ENCODE peak calls at places on chromosomes 4 and X, in ten cellular contexts. One of them, this sample, is unnamed.

GRCh38 chr4:125388653-125389052 is 73.9 kb downstream of the FAT4 start:
- DNase-seq in tibial nerve: no peak
- DNase-seq in body of pancreas: no peak
- DNase-seq in mesenchymal stem cell: peak; percentile 23
- DNase-seq in GM23338: no peak
- DNase-seq in BE2C: no peak
- DNase-seq in CD4-positive, CD25-positive, alpha-beta regulatory T cell: no peak
- DNase-seq in upper lobe of left lung: no peak
- DNase-seq in ovary: no peak
- DNase-seq in endothelial cell of umbilical vein: peak; percentile 82
- DNase-seq in this sample: no peak

GRCh38 chr4:182922551-182923284 is 5.5 kb upstream of the DCTD start:
- DNase-seq in tibial nerve: no peak
- DNase-seq in body of pancreas: peak; percentile 36
- DNase-seq in mesenchymal stem cell: peak; percentile 15
- DNase-seq in GM23338: no peak
- DNase-seq in BE2C: no peak
- DNase-seq in CD4-positive, CD25-positive, alpha-beta regulatory T cell: no peak
- DNase-seq in upper lobe of left lung: no peak
- DNase-seq in ovary: no peak
- DNase-seq in endothelial cell of umbilical vein: no peak
- DNase-seq in this sample: peak; percentile 58

GRCh38 chrX:132615396-132616131 is 126.7 kb upstream of the MBNL3 start:
- DNase-seq in tibial nerve: peak; percentile 44
- DNase-seq in body of pancreas: peak; percentile 61
- DNase-seq in mesenchymal stem cell: peak; percentile 60
- DNase-seq in GM23338: peak; percentile 70
- DNase-seq in BE2C: peak; percentile 30
- DNase-seq in CD4-positive, CD25-positive, alpha-beta regulatory T cell: peak; percentile 15
- DNase-seq in upper lobe of left lung: no peak
- DNase-seq in ovary: peak; percentile 32
- DNase-seq in endothelial cell of umbilical vein: peak; percentile 34
- DNase-seq in this sample: peak; percentile 37

GRCh38 chr4:156811963-156812362 is 159.6 kb downstream of the PDGFC start:
- DNase-seq in tibial nerve: no peak
- DNase-seq in body of pancreas: no peak
- DNase-seq in mesenchymal stem cell: no peak
- DNase-seq in GM23338: no peak
- DNase-seq in BE2C: no peak
- DNase-seq in CD4-positive, CD25-positive, alpha-beta regulatory T cell: no peak
- DNase-seq in upper lobe of left lung: no peak
- DNase-seq in ovary: no peak
- DNase-seq in endothelial cell of umbilical vein: no peak
- DNase-seq in this sample: no peak

GRCh38 chr4:42302348-42302747 is 94.9 kb upstream of the SHISA3 start:
- DNase-seq in tibial nerve: peak; percentile 48
- DNase-seq in body of pancreas: no peak
- DNase-seq in mesenchymal stem cell: peak; percentile 32
- DNase-seq in GM23338: peak; percentile 82
- DNase-seq in BE2C: peak; percentile 79
- DNase-seq in CD4-positive, CD25-positive, alpha-beta regulatory T cell: no peak
- DNase-seq in upper lobe of left lung: no peak
- DNase-seq in ovary: no peak
- DNase-seq in endothelial cell of umbilical vein: peak; percentile 27
- DNase-seq in this sample: peak; percentile 42

GRCh38 chr4:22356996-22357596 is 158.8 kb downstream of the ADGRA3 start:
- DNase-seq in tibial nerve: no peak
- DNase-seq in body of pancreas: no peak
- DNase-seq in mesenchymal stem cell: peak; percentile 15
- DNase-seq in GM23338: peak; percentile 22
- DNase-seq in BE2C: no peak
- DNase-seq in CD4-positive, CD25-positive, alpha-beta regulatory T cell: no peak
- DNase-seq in upper lobe of left lung: no peak
- DNase-seq in ovary: no peak
- DNase-seq in endothelial cell of umbilical vein: peak; percentile 4
- DNase-seq in this sample: peak; percentile 29

GRCh38 chr4:153151535-153152452 is 52.4 kb upstream of the TRIM2 start:
- DNase-seq in tibial nerve: no peak
- DNase-seq in body of pancreas: peak; percentile 82
- DNase-seq in mesenchymal stem cell: peak; percentile 66
- DNase-seq in GM23338: peak; percentile 98
- DNase-seq in BE2C: peak; percentile 85
- DNase-seq in CD4-positive, CD25-positive, alpha-beta regulatory T cell: no peak
- DNase-seq in upper lobe of left lung: peak; percentile 89
- DNase-seq in ovary: peak; percentile 49
- DNase-seq in endothelial cell of umbilical vein: peak; percentile 13
- DNase-seq in this sample: peak; percentile 64

GRCh38 chr4:124202106-124202505 is 510.4 kb downstream of the ANKRD50 start:
- DNase-seq in tibial nerve: peak; percentile 31
- DNase-seq in body of pancreas: no peak
- DNase-seq in mesenchymal stem cell: peak; percentile 43
- DNase-seq in GM23338: peak; percentile 28
- DNase-seq in BE2C: no peak
- DNase-seq in CD4-positive, CD25-positive, alpha-beta regulatory T cell: no peak
- DNase-seq in upper lobe of left lung: no peak
- DNase-seq in ovary: peak; percentile 52
- DNase-seq in endothelial cell of umbilical vein: no peak
- DNase-seq in this sample: no peak

GRCh38 chrX:71228063-71228642 is 5.1 kb downstream of the GJB1 start:
- DNase-seq in tibial nerve: no peak
- DNase-seq in body of pancreas: no peak
- DNase-seq in mesenchymal stem cell: no peak
- DNase-seq in GM23338: no peak
- DNase-seq in BE2C: no peak
- DNase-seq in CD4-positive, CD25-positive, alpha-beta regulatory T cell: no peak
- DNase-seq in upper lobe of left lung: no peak
- DNase-seq in ovary: no peak
- DNase-seq in endothelial cell of umbilical vein: no peak
- DNase-seq in this sample: peak; percentile 66

GRCh38 chr4:65050786-65051185 is 619.5 kb downstream of the EPHA5 start:
- DNase-seq in tibial nerve: no peak
- DNase-seq in body of pancreas: no peak
- DNase-seq in mesenchymal stem cell: no peak
- DNase-seq in GM23338: no peak
- DNase-seq in BE2C: no peak
- DNase-seq in CD4-positive, CD25-positive, alpha-beta regulatory T cell: no peak
- DNase-seq in upper lobe of left lung: no peak
- DNase-seq in ovary: no peak
- DNase-seq in endothelial cell of umbilical vein: no peak
- DNase-seq in this sample: no peak

GRCh38 chr4:90537491-90537890 is 410.3 kb downstream of the CCSER1 start:
- DNase-seq in tibial nerve: no peak
- DNase-seq in body of pancreas: no peak
- DNase-seq in mesenchymal stem cell: peak; percentile 9
- DNase-seq in GM23338: peak; percentile 18
- DNase-seq in BE2C: no peak
- DNase-seq in CD4-positive, CD25-positive, alpha-beta regulatory T cell: no peak
- DNase-seq in upper lobe of left lung: no peak
- DNase-seq in ovary: no peak
- DNase-seq in endothelial cell of umbilical vein: no peak
- DNase-seq in this sample: no peak

GRCh38 chr4:38128478-38129451 is 168.6 kb downstream of the PTTG2 start:
- DNase-seq in tibial nerve: no peak
- DNase-seq in body of pancreas: no peak
- DNase-seq in mesenchymal stem cell: no peak
- DNase-seq in GM23338: peak; percentile 92
- DNase-seq in BE2C: no peak
- DNase-seq in CD4-positive, CD25-positive, alpha-beta regulatory T cell: peak; percentile 64
- DNase-seq in upper lobe of left lung: no peak
- DNase-seq in ovary: no peak
- DNase-seq in endothelial cell of umbilical vein: no peak
- DNase-seq in this sample: peak; percentile 53

GRCh38 chr4:23969635-23970034 is 79.8 kb upstream of the PPARGC1A start:
- DNase-seq in tibial nerve: no peak
- DNase-seq in body of pancreas: no peak
- DNase-seq in mesenchymal stem cell: peak; percentile 41
- DNase-seq in GM23338: no peak
- DNase-seq in BE2C: no peak
- DNase-seq in CD4-positive, CD25-positive, alpha-beta regulatory T cell: no peak
- DNase-seq in upper lobe of left lung: no peak
- DNase-seq in ovary: no peak
- DNase-seq in endothelial cell of umbilical vein: no peak
- DNase-seq in this sample: no peak

GRCh38 chrX:153052534-153052933 is 3.7 kb upstream of the PNMA3 start:
- DNase-seq in tibial nerve: no peak
- DNase-seq in body of pancreas: no peak
- DNase-seq in mesenchymal stem cell: no peak
- DNase-seq in GM23338: no peak
- DNase-seq in BE2C: no peak
- DNase-seq in CD4-positive, CD25-positive, alpha-beta regulatory T cell: no peak
- DNase-seq in upper lobe of left lung: no peak
- DNase-seq in ovary: no peak
- DNase-seq in endothelial cell of umbilical vein: no peak
- DNase-seq in this sample: no peak

GRCh38 chrX:12949927-12950656 is 24.8 kb upstream of the TMSB4X start:
- DNase-seq in tibial nerve: peak; percentile 82
- DNase-seq in body of pancreas: peak; percentile 69
- DNase-seq in mesenchymal stem cell: peak; percentile 94
- DNase-seq in GM23338: no peak
- DNase-seq in BE2C: no peak
- DNase-seq in CD4-positive, CD25-positive, alpha-beta regulatory T cell: peak; percentile 88
- DNase-seq in upper lobe of left lung: no peak
- DNase-seq in ovary: peak; percentile 87
- DNase-seq in endothelial cell of umbilical vein: peak; percentile 85
- DNase-seq in this sample: peak; percentile 87

GRCh38 chr4:1712216-1713002 is at the start of gene SLBP:
- DNase-seq in tibial nerve: peak; percentile 90
- DNase-seq in body of pancreas: peak; percentile 99
- DNase-seq in mesenchymal stem cell: peak; percentile 93
- DNase-seq in GM23338: peak; percentile 94
- DNase-seq in BE2C: peak; percentile 95
- DNase-seq in CD4-positive, CD25-positive, alpha-beta regulatory T cell: peak; percentile 99
- DNase-seq in upper lobe of left lung: peak; percentile 99
- DNase-seq in ovary: peak; percentile 96
- DNase-seq in endothelial cell of umbilical vein: peak; percentile 86
- DNase-seq in this sample: peak; percentile 98

GRCh38 chr4:1715002-1715761 is 3.1 kb upstream of the SLBP start:
- DNase-seq in tibial nerve: no peak
- DNase-seq in body of pancreas: no peak
- DNase-seq in mesenchymal stem cell: no peak
- DNase-seq in GM23338: no peak
- DNase-seq in BE2C: no peak
- DNase-seq in CD4-positive, CD25-positive, alpha-beta regulatory T cell: no peak
- DNase-seq in upper lobe of left lung: no peak
- DNase-seq in ovary: no peak
- DNase-seq in endothelial cell of umbilical vein: no peak
- DNase-seq in this sample: no peak

GRCh38 chr4:1716065-1716945 is 4.2 kb upstream of the SLBP start:
- DNase-seq in tibial nerve: no peak
- DNase-seq in body of pancreas: no peak
- DNase-seq in mesenchymal stem cell: no peak
- DNase-seq in GM23338: no peak
- DNase-seq in BE2C: no peak
- DNase-seq in CD4-positive, CD25-positive, alpha-beta regulatory T cell: no peak
- DNase-seq in upper lobe of left lung: peak; percentile 9
- DNase-seq in ovary: no peak
- DNase-seq in endothelial cell of umbilical vein: no peak
- DNase-seq in this sample: no peak

GRCh38 chr4:1713003-1713397 is 881 bp upstream of the SLBP start:
- DNase-seq in tibial nerve: no peak
- DNase-seq in body of pancreas: no peak
- DNase-seq in mesenchymal stem cell: no peak
- DNase-seq in GM23338: peak; percentile 82
- DNase-seq in BE2C: no peak
- DNase-seq in CD4-positive, CD25-positive, alpha-beta regulatory T cell: no peak
- DNase-seq in upper lobe of left lung: no peak
- DNase-seq in ovary: no peak
- DNase-seq in endothelial cell of umbilical vein: no peak
- DNase-seq in this sample: no peak

GRCh38 chr4:1714303-1715001 is 2.3 kb upstream of the SLBP start:
- DNase-seq in tibial nerve: no peak
- DNase-seq in body of pancreas: no peak
- DNase-seq in mesenchymal stem cell: no peak
- DNase-seq in GM23338: peak; percentile 80
- DNase-seq in BE2C: no peak
- DNase-seq in CD4-positive, CD25-positive, alpha-beta regulatory T cell: no peak
- DNase-seq in upper lobe of left lung: no peak
- DNase-seq in ovary: no peak
- DNase-seq in endothelial cell of umbilical vein: no peak
- DNase-seq in this sample: no peak
- H3K4me3 ChIP-seq in tibial nerve: no peak overlapping the region
- H3K4me3 ChIP-seq in body of pancreas: no peak overlapping the region
- H3K4me3 ChIP-seq in mesenchymal stem cell: no peak overlapping the region
- H3K4me3 ChIP-seq in GM23338: no peak overlapping the region
- H3K4me3 ChIP-seq in BE2C: no peak overlapping the region
- H3K4me3 ChIP-seq in CD4-positive, CD25-positive, alpha-beta regulatory T cell: peak overlapping the region; percentile 86
- H3K4me3 ChIP-seq in upper lobe of left lung: no peak overlapping the region
- H3K4me3 ChIP-seq in ovary: no peak overlapping the region
- H3K4me3 ChIP-seq in endothelial cell of umbilical vein: no peak overlapping the region
- H3K4me3 ChIP-seq in this sample: no peak overlapping the region

GRCh38 chr4:87030606-87031441 is 96.0 kb downstream of the AFF1 start:
- DNase-seq in tibial nerve: no peak
- DNase-seq in body of pancreas: no peak
- DNase-seq in mesenchymal stem cell: peak; percentile 64
- DNase-seq in GM23338: peak; percentile 40
- DNase-seq in BE2C: peak; percentile 79
- DNase-seq in CD4-positive, CD25-positive, alpha-beta regulatory T cell: no peak
- DNase-seq in upper lobe of left lung: no peak
- DNase-seq in ovary: no peak
- DNase-seq in endothelial cell of umbilical vein: peak; percentile 53
- DNase-seq in this sample: no peak
- H3K4me1 ChIP-seq in tibial nerve: peaks cover 76% of the 10 kb centered on the region
- H3K4me1 ChIP-seq in body of pancreas: peaks cover 90% of the 10 kb centered on the region
- H3K4me1 ChIP-seq in mesenchymal stem cell: peaks cover 19% of the 10 kb centered on the region
- H3K4me1 ChIP-seq in GM23338: peaks cover 84% of the 10 kb centered on the region
- H3K4me1 ChIP-seq in BE2C: peaks cover 30% of the 10 kb centered on the region
- H3K4me1 ChIP-seq in CD4-positive, CD25-positive, alpha-beta regulatory T cell: peaks cover 15% of the 10 kb centered on the region
- H3K4me1 ChIP-seq in upper lobe of left lung: peaks cover 89% of the 10 kb centered on the region
- H3K4me1 ChIP-seq in ovary: peaks cover 43% of the 10 kb centered on the region
- H3K4me1 ChIP-seq in endothelial cell of umbilical vein: peaks cover 59% of the 10 kb centered on the region
- H3K4me1 ChIP-seq in this sample: peaks cover 12% of the 10 kb centered on the region

GRCh38 chrX:20479048-20479447 is 212.3 kb upstream of the RPS6KA3 start:
- DNase-seq in tibial nerve: no peak
- DNase-seq in body of pancreas: no peak
- DNase-seq in mesenchymal stem cell: no peak
- DNase-seq in GM23338: no peak
- DNase-seq in BE2C: no peak
- DNase-seq in CD4-positive, CD25-positive, alpha-beta regulatory T cell: no peak
- DNase-seq in upper lobe of left lung: no peak
- DNase-seq in ovary: no peak
- DNase-seq in endothelial cell of umbilical vein: no peak
- DNase-seq in this sample: no peak
- H3K27me3 ChIP-seq in tibial nerve: no peaks in the 10 kb centered on the region
- H3K27me3 ChIP-seq in body of pancreas: no peaks in the 10 kb centered on the region
- H3K27me3 ChIP-seq in mesenchymal stem cell: no peaks in the 10 kb centered on the region
- H3K27me3 ChIP-seq in GM23338: no peaks in the 10 kb centered on the region
- H3K27me3 ChIP-seq in BE2C: no peaks in the 10 kb centered on the region
- H3K27me3 ChIP-seq in CD4-positive, CD25-positive, alpha-beta regulatory T cell: no peaks in the 10 kb centered on the region
- H3K27me3 ChIP-seq in upper lobe of left lung: no peaks in the 10 kb centered on the region
- H3K27me3 ChIP-seq in ovary: no peaks in the 10 kb centered on the region
- H3K27me3 ChIP-seq in endothelial cell of umbilical vein: no peaks in the 10 kb centered on the region
- H3K27me3 ChIP-seq in this sample: no peaks in the 10 kb centered on the region

DNA sequence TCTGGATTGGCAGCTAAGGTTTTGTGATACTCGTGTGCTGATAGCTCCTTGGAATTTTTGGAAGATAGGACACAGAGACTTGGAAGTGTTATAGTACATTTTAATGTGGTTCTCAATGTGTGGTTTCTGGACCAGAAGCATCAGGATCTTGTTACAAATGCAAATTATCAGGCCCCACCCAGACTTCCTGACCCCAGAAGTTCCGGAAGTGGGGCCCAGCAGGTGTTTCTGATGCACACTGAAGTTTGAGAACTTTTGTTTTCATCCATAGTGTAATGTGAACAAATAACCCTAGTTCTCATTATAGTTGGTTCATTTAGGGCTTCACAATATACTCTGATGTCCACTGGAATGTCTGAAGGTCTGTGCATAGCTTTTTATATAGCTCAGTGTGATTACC is 49.6 kb downstream of the LAMP2 start:
- DNase-seq in tibial nerve: no peak
- DNase-seq in body of pancreas: no peak
- DNase-seq in mesenchymal stem cell: no peak
- DNase-seq in GM23338: no peak
- DNase-seq in BE2C: no peak
- DNase-seq in CD4-positive, CD25-positive, alpha-beta regulatory T cell: no peak
- DNase-seq in upper lobe of left lung: no peak
- DNase-seq in ovary: no peak
- DNase-seq in endothelial cell of umbilical vein: no peak
- DNase-seq in this sample: peak; percentile 0
- H3K4me3 ChIP-seq in tibial nerve: no peak overlapping the region
- H3K4me3 ChIP-seq in body of pancreas: no peak overlapping the region
- H3K4me3 ChIP-seq in mesenchymal stem cell: no peak overlapping the region
- H3K4me3 ChIP-seq in GM23338: no peak overlapping the region
- H3K4me3 ChIP-seq in BE2C: no peak overlapping the region
- H3K4me3 ChIP-seq in CD4-positive, CD25-positive, alpha-beta regulatory T cell: peak overlapping the region; percentile 32
- H3K4me3 ChIP-seq in upper lobe of left lung: no peak overlapping the region
- H3K4me3 ChIP-seq in ovary: no peak overlapping the region
- H3K4me3 ChIP-seq in endothelial cell of umbilical vein: no peak overlapping the region
- H3K4me3 ChIP-seq in this sample: no peak overlapping the region